ENCODE peak calls at places on chromosomes 7 and 10, in five cellular contexts. One of them, this sample, is unnamed.

GRCh38 chr10:73956476-73957338 is 41.2 kb upstream of the VCL start:
- DNase-seq in GM23248: peak
- DNase-seq in hepatocyte: no peak
- DNase-seq in keratinocyte: no peak
- DNase-seq in HCT116: no peak
- DNase-seq in this sample: peak

GRCh38 chr7:19713676-19714075 is 4.8 kb upstream of the POLR1F start:
- DNase-seq in GM23248: peak
- DNase-seq in hepatocyte: peak
- DNase-seq in keratinocyte: peak
- DNase-seq in HCT116: peak
- DNase-seq in this sample: peak

GRCh38 chr7:155489862-155490696 is 32.1 kb downstream of the EN2 start:
- DNase-seq in GM23248: peak
- DNase-seq in hepatocyte: no peak
- DNase-seq in keratinocyte: no peak
- DNase-seq in HCT116: no peak
- DNase-seq in this sample: peak

GRCh38 chr10:2620827-2621521 is 446.4 kb upstream of the PFKP start:
- DNase-seq in GM23248: no peak
- DNase-seq in hepatocyte: no peak
- DNase-seq in keratinocyte: no peak
- DNase-seq in HCT116: no peak
- DNase-seq in this sample: peak

GRCh38 chr7:74372511-74373111 is 81.1 kb upstream of the GTF2IRD1 start:
- DNase-seq in GM23248: no peak
- DNase-seq in hepatocyte: peak
- DNase-seq in keratinocyte: no peak
- DNase-seq in HCT116: no peak
- DNase-seq in this sample: peak

GRCh38 chr7:33673029-33673700 is 232.2 kb upstream of the BMPER start:
- DNase-seq in GM23248: no peak
- DNase-seq in hepatocyte: no peak
- DNase-seq in keratinocyte: no peak
- DNase-seq in HCT116: no peak
- DNase-seq in this sample: peak

GRCh38 chr10:44724415-44725174 is 186.5 kb upstream of the TMEM72 start:
- DNase-seq in GM23248: peak
- DNase-seq in hepatocyte: no peak
- DNase-seq in keratinocyte: no peak
- DNase-seq in HCT116: no peak
- DNase-seq in this sample: no peak

GRCh38 chr10:77182803-77183202 is 454.8 kb downstream of the KCNMA1 start:
- DNase-seq in GM23248: no peak
- DNase-seq in hepatocyte: no peak
- DNase-seq in keratinocyte: no peak
- DNase-seq in HCT116: no peak
- DNase-seq in this sample: no peak

GRCh38 chr7:150322114-150322832 is 882 bp upstream of the LRRC61 start:
- DNase-seq in GM23248: no peak
- DNase-seq in hepatocyte: no peak
- DNase-seq in keratinocyte: no peak
- DNase-seq in HCT116: no peak
- DNase-seq in this sample: no peak

GRCh38 chr10:21655687-21656086 is 121.7 kb downstream of the MLLT10 start:
- DNase-seq in GM23248: no peak
- DNase-seq in hepatocyte: no peak
- DNase-seq in keratinocyte: no peak
- DNase-seq in HCT116: no peak
- DNase-seq in this sample: no peak

GRCh38 chr10:123559066-123559822 is 106.9 kb upstream of the GPR26 start:
- DNase-seq in GM23248: peak
- DNase-seq in hepatocyte: peak
- DNase-seq in keratinocyte: no peak
- DNase-seq in HCT116: peak
- DNase-seq in this sample: peak

GRCh38 chr7:142112086-142112485 is 568 bp downstream of the MGAM2 start:
- DNase-seq in GM23248: no peak
- DNase-seq in hepatocyte: no peak
- DNase-seq in keratinocyte: no peak
- DNase-seq in HCT116: no peak
- DNase-seq in this sample: peak

GRCh38 chr10:8072211-8072610 is 17.7 kb downstream of the GATA3 start:
- DNase-seq in GM23248: no peak
- DNase-seq in hepatocyte: no peak
- DNase-seq in keratinocyte: no peak
- DNase-seq in HCT116: no peak
- DNase-seq in this sample: no peak

GRCh38 chr7:33710608-33711007 is 194.7 kb upstream of the BMPER start:
- DNase-seq in GM23248: peak
- DNase-seq in hepatocyte: no peak
- DNase-seq in keratinocyte: no peak
- DNase-seq in HCT116: no peak
- DNase-seq in this sample: no peak

GRCh38 chr7:42930889-42931288 is 1.1 kb downstream of the PSMA2 start:
- DNase-seq in GM23248: peak
- DNase-seq in hepatocyte: peak
- DNase-seq in keratinocyte: no peak
- DNase-seq in HCT116: no peak
- DNase-seq in this sample: no peak

GRCh38 chr10:130232361-130233360 is 96.5 kb downstream of the GLRX3 start:
- DNase-seq in GM23248: no peak
- DNase-seq in hepatocyte: no peak
- DNase-seq in keratinocyte: no peak
- DNase-seq in HCT116: no peak
- DNase-seq in this sample: no peak

GRCh38 chr7:150479023-150479716 is 28.7 kb downstream of the GIMAP8 start:
- DNase-seq in GM23248: no peak
- DNase-seq in hepatocyte: no peak
- DNase-seq in keratinocyte: peak
- DNase-seq in HCT116: no peak
- DNase-seq in this sample: no peak

GRCh38 chr10:131015271-131015670 is 296.2 kb downstream of the TCERG1L start:
- DNase-seq in GM23248: no peak
- DNase-seq in hepatocyte: no peak
- DNase-seq in keratinocyte: no peak
- DNase-seq in HCT116: no peak
- DNase-seq in this sample: no peak

GRCh38 chr10:77921395-77921794 is 5.2 kb downstream of the DLG5 start:
- DNase-seq in GM23248: no peak
- DNase-seq in hepatocyte: no peak
- DNase-seq in keratinocyte: no peak
- DNase-seq in HCT116: no peak
- DNase-seq in this sample: no peak

GRCh38 chr10:123009105-123009805 is 449 bp downstream of the ACADSB start:
- DNase-seq in GM23248: peak
- DNase-seq in hepatocyte: peak
- DNase-seq in keratinocyte: no peak
- DNase-seq in HCT116: no peak
- DNase-seq in this sample: peak

GRCh38 chr10:119246862-119247549 is 39.6 kb downstream of the GRK5 start:
- DNase-seq in GM23248: peak
- DNase-seq in hepatocyte: no peak
- DNase-seq in keratinocyte: no peak
- DNase-seq in HCT116: no peak
- DNase-seq in this sample: no peak

GRCh38 chr7:1386623-1387220 is 72.5 kb downstream of the MICALL2 start:
- DNase-seq in GM23248: no peak
- DNase-seq in hepatocyte: no peak
- DNase-seq in keratinocyte: no peak
- DNase-seq in HCT116: no peak
- DNase-seq in this sample: no peak

GRCh38 chr7:45980973-45981372 is 59.9 kb upstream of the IGFBP3 start:
- DNase-seq in GM23248: no peak
- DNase-seq in hepatocyte: no peak
- DNase-seq in keratinocyte: no peak
- DNase-seq in HCT116: no peak
- DNase-seq in this sample: no peak

GRCh38 chr10:102376901-102377300 is 18.6 kb upstream of the NFKB2 start:
- DNase-seq in GM23248: no peak
- DNase-seq in hepatocyte: no peak
- DNase-seq in keratinocyte: no peak
- DNase-seq in HCT116: no peak
- DNase-seq in this sample: no peak

GRCh38 chr7:100175296-100175935 is 1.8 kb downstream of the GPC2 start:
- DNase-seq in GM23248: no peak
- DNase-seq in hepatocyte: no peak
- DNase-seq in keratinocyte: no peak
- DNase-seq in HCT116: no peak
- DNase-seq in this sample: no peak

GRCh38 chr7:99102809-99103690 is 40.9 kb downstream of the SMURF1 start:
- DNase-seq in GM23248: peak
- DNase-seq in hepatocyte: no peak
- DNase-seq in keratinocyte: no peak
- DNase-seq in HCT116: no peak
- DNase-seq in this sample: no peak

GRCh38 chr10:116385994-116386809 is 41.4 kb upstream of the PNLIPRP3 start:
- DNase-seq in GM23248: peak
- DNase-seq in hepatocyte: peak
- DNase-seq in keratinocyte: no peak
- DNase-seq in HCT116: peak
- DNase-seq in this sample: peak

GRCh38 chr10:89582022-89582421 is 46.6 kb upstream of the SLC16A12 start:
- DNase-seq in GM23248: no peak
- DNase-seq in hepatocyte: no peak
- DNase-seq in keratinocyte: no peak
- DNase-seq in HCT116: no peak
- DNase-seq in this sample: peak

GRCh38 chr7:157693071-157693520 is 356.3 kb downstream of the DNAJB6 start:
- DNase-seq in GM23248: no peak
- DNase-seq in hepatocyte: no peak
- DNase-seq in keratinocyte: no peak
- DNase-seq in HCT116: no peak
- DNase-seq in this sample: no peak

GRCh38 chr7:157694389-157694665 is 357.5 kb downstream of the DNAJB6 start:
- DNase-seq in GM23248: no peak
- DNase-seq in hepatocyte: no peak
- DNase-seq in keratinocyte: no peak
- DNase-seq in HCT116: no peak
- DNase-seq in this sample: no peak

GRCh38 chr7:157692156-157693011 is 355.6 kb downstream of the DNAJB6 start:
- DNase-seq in GM23248: no peak
- DNase-seq in hepatocyte: no peak
- DNase-seq in keratinocyte: no peak
- DNase-seq in HCT116: no peak
- DNase-seq in this sample: no peak

GRCh38 chr7:157691521-157692155 is 354.8 kb downstream of the DNAJB6 start:
- DNase-seq in GM23248: no peak
- DNase-seq in hepatocyte: no peak
- DNase-seq in keratinocyte: no peak
- DNase-seq in HCT116: no peak
- DNase-seq in this sample: no peak

DNA sequence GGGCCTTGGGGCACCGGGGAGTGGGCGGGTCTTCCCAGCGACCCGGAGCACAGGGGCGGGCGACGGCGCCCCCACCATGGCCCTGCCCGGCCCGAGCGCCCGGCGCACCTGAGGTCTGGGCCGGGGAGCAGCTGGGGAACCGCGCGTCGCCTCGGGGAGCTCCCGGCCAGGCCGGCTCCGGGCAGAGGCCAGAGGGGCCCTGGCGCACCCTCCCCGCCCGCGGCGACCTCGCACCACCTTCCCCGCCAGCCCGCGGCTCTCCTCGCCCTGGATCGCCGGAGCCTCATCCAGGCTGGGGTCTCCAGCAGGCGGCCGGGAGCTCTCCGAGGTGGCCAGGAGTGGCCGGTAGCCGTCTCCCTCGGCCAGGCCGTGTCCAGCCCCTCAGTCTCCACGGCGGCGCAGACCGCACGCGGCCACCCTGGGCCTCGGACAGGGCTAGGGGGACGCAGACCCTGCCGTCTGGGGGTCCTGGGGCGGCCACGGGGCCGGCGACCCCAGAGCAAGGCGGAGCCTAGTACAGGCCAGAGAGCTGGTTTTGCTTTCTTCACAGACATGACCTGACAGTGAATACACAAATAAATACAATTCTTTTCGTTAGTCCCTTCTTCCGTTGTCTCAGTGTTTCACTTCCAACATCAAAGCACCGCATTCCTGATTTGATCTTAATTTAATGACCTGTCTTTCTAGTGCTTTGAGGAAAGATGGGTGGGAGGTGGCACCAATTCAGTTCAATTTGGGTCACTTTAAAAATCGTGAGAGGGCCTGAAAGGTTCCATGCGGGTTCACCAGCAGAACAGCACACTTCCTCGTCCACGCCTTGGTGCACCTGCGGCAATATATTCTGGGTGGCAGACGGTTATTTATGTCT is 357.0 kb downstream of the DNAJB6 start:
- DNase-seq in GM23248: no peak
- DNase-seq in hepatocyte: no peak
- DNase-seq in keratinocyte: no peak
- DNase-seq in HCT116: no peak
- DNase-seq in this sample: no peak
- TF ChIP-seq EZH2 in GM23248: no peak
- TF ChIP-seq EZH2 in hepatocyte: peak
- TF ChIP-seq EZH2 in keratinocyte: peak
- TF ChIP-seq EZH2 in HCT116: no peak
- TF ChIP-seq EZH2 in this sample: peak

GRCh38 chr7:55370001-55370400 is 4.9 kb downstream of the LANCL2 start:
- DNase-seq in GM23248: peak
- DNase-seq in hepatocyte: no peak
- DNase-seq in keratinocyte: no peak
- DNase-seq in HCT116: no peak
- DNase-seq in this sample: no peak
- H2AFZ ChIP-seq in GM23248: peak
- H2AFZ ChIP-seq in hepatocyte: no peak
- H2AFZ ChIP-seq in keratinocyte: no peak
- H2AFZ ChIP-seq in HCT116: no peak
- H2AFZ ChIP-seq in this sample: no peak

GRCh38 chr10:26909753-26910152 is 49.0 kb upstream of the ABI1 start:
- DNase-seq in GM23248: no peak
- DNase-seq in hepatocyte: no peak
- DNase-seq in keratinocyte: no peak
- DNase-seq in HCT116: no peak
- DNase-seq in this sample: no peak

GRCh38 chr10:26911811-26912461 is 51.2 kb upstream of the ABI1 start:
- DNase-seq in GM23248: no peak
- DNase-seq in hepatocyte: no peak
- DNase-seq in keratinocyte: no peak
- DNase-seq in HCT116: no peak
- DNase-seq in this sample: no peak

GRCh38 chr10:26914898-26915297 is 54.1 kb upstream of the ABI1 start:
- DNase-seq in GM23248: no peak
- DNase-seq in hepatocyte: no peak
- DNase-seq in keratinocyte: no peak
- DNase-seq in HCT116: no peak
- DNase-seq in this sample: no peak
- H3K4me2 ChIP-seq in GM23248: no peak
- H3K4me2 ChIP-seq in hepatocyte: no peak
- H3K4me2 ChIP-seq in keratinocyte: no peak
- H3K4me2 ChIP-seq in HCT116: no peak
- H3K4me2 ChIP-seq in this sample: no peak

GRCh38 chr10:49611166-49611814 is 1.2 kb downstream of the SLC18A3 start:
- DNase-seq in GM23248: peak
- DNase-seq in hepatocyte: no peak
- DNase-seq in keratinocyte: no peak
- DNase-seq in HCT116: no peak
- DNase-seq in this sample: peak
- TF ChIP-seq EZH2 in GM23248: peak
- TF ChIP-seq EZH2 in hepatocyte: peak
- TF ChIP-seq EZH2 in keratinocyte: peak
- TF ChIP-seq EZH2 in HCT116: no peak
- TF ChIP-seq EZH2 in this sample: peak

GRCh38 chr7:80680159-80680903 is 41.9 kb downstream of the CD36 start:
- DNase-seq in GM23248: no peak
- DNase-seq in hepatocyte: no peak
- DNase-seq in keratinocyte: no peak
- DNase-seq in HCT116: no peak
- DNase-seq in this sample: no peak
- H2AFZ ChIP-seq in GM23248: no peak
- H2AFZ ChIP-seq in hepatocyte: no peak
- H2AFZ ChIP-seq in keratinocyte: no peak
- H2AFZ ChIP-seq in HCT116: peak
- H2AFZ ChIP-seq in this sample: no peak